ENCODE peak calls at places on chromosomes 13 and 19, in five cellular contexts. One of them, this sample, is unnamed.
A peak's percentile ranks its signal among the peaks of the same experiment; 100 is the strongest.

GRCh38 chr13:90896022-90896421 is 451.5 kb upstream of the MIR17HG start:
- DNase-seq in pancreas: no peak
- DNase-seq in RWPE2: no peak
- DNase-seq in heart right ventricle: no peak
- DNase-seq in left ventricle myocardium inferior: no peak
- DNase-seq in this sample: no peak

GRCh38 chr13:99500839-99501134 is 485 bp upstream of the TM9SF2 start:
- DNase-seq in pancreas: no peak
- DNase-seq in RWPE2: no peak
- DNase-seq in heart right ventricle: no peak
- DNase-seq in left ventricle myocardium inferior: no peak
- DNase-seq in this sample: no peak

GRCh38 chr13:113836917-113837553 is 26.8 kb downstream of the GAS6 start:
- DNase-seq in pancreas: no peak
- DNase-seq in RWPE2: peak; percentile 94
- DNase-seq in heart right ventricle: peak; percentile 64
- DNase-seq in left ventricle myocardium inferior: peak; percentile 76
- DNase-seq in this sample: peak; percentile 62

GRCh38 chr19:4233282-4233853 is 4.0 kb downstream of the EBI3 start:
- DNase-seq in pancreas: no peak
- DNase-seq in RWPE2: no peak
- DNase-seq in heart right ventricle: peak; percentile 56
- DNase-seq in left ventricle myocardium inferior: peak; percentile 36
- DNase-seq in this sample: no peak

GRCh38 chr19:10553087-10553667 is 9.5 kb downstream of the ATG4D start:
- DNase-seq in pancreas: no peak
- DNase-seq in RWPE2: no peak
- DNase-seq in heart right ventricle: no peak
- DNase-seq in left ventricle myocardium inferior: no peak
- DNase-seq in this sample: no peak

GRCh38 chr13:66803013-66803739 is 427.0 kb downstream of the PCDH9 start:
- DNase-seq in pancreas: no peak
- DNase-seq in RWPE2: no peak
- DNase-seq in heart right ventricle: no peak
- DNase-seq in left ventricle myocardium inferior: no peak
- DNase-seq in this sample: no peak

GRCh38 chr19:13986348-13986904 is 19.7 kb downstream of the RFX1 start:
- DNase-seq in pancreas: peak; percentile 78
- DNase-seq in RWPE2: no peak
- DNase-seq in heart right ventricle: peak; percentile 89
- DNase-seq in left ventricle myocardium inferior: peak; percentile 85
- DNase-seq in this sample: peak; percentile 52

GRCh38 chr19:30567535-30568232 is 195.5 kb downstream of the ZNF536 start:
- DNase-seq in pancreas: no peak
- DNase-seq in RWPE2: no peak
- DNase-seq in heart right ventricle: no peak
- DNase-seq in left ventricle myocardium inferior: no peak
- DNase-seq in this sample: no peak

GRCh38 chr19:3653865-3654513 is 27.4 kb upstream of the CACTIN start:
- DNase-seq in pancreas: no peak
- DNase-seq in RWPE2: no peak
- DNase-seq in heart right ventricle: no peak
- DNase-seq in left ventricle myocardium inferior: no peak
- DNase-seq in this sample: no peak

GRCh38 chr19:13037161-13037560 is 41.9 kb downstream of the NFIX start:
- DNase-seq in pancreas: no peak
- DNase-seq in RWPE2: no peak
- DNase-seq in heart right ventricle: no peak
- DNase-seq in left ventricle myocardium inferior: no peak
- DNase-seq in this sample: no peak

GRCh38 chr19:51375504-51376221 is 3.2 kb upstream of the NKG7 start:
- DNase-seq in pancreas: no peak
- DNase-seq in RWPE2: no peak
- DNase-seq in heart right ventricle: no peak
- DNase-seq in left ventricle myocardium inferior: no peak
- DNase-seq in this sample: no peak

GRCh38 chr19:46759817-46760333 is 13.6 kb upstream of the STRN4 start:
- DNase-seq in pancreas: no peak
- DNase-seq in RWPE2: no peak
- DNase-seq in heart right ventricle: no peak
- DNase-seq in left ventricle myocardium inferior: no peak
- DNase-seq in this sample: peak; percentile 94

GRCh38 chr13:106284358-106284757 is 251.1 kb downstream of the EFNB2 start:
- DNase-seq in pancreas: no peak
- DNase-seq in RWPE2: no peak
- DNase-seq in heart right ventricle: no peak
- DNase-seq in left ventricle myocardium inferior: no peak
- DNase-seq in this sample: no peak

GRCh38 chr13:99658266-99658991 is 157.2 kb downstream of the TM9SF2 start:
- DNase-seq in pancreas: peak; percentile 15
- DNase-seq in RWPE2: no peak
- DNase-seq in heart right ventricle: peak; percentile 67
- DNase-seq in left ventricle myocardium inferior: peak; percentile 59
- DNase-seq in this sample: no peak

GRCh38 chr19:39677931-39678889 is 22.5 kb downstream of the LGALS16 start:
- DNase-seq in pancreas: peak; percentile 77
- DNase-seq in RWPE2: no peak
- DNase-seq in heart right ventricle: no peak
- DNase-seq in left ventricle myocardium inferior: no peak
- DNase-seq in this sample: no peak

GRCh38 chr13:50267917-50268316 is 252.7 kb downstream of the KCNRG start:
- DNase-seq in pancreas: no peak
- DNase-seq in RWPE2: no peak
- DNase-seq in heart right ventricle: no peak
- DNase-seq in left ventricle myocardium inferior: no peak
- DNase-seq in this sample: no peak

GRCh38 chr13:26749905-26750304 is 10.7 kb downstream of the GPR12 start:
- DNase-seq in pancreas: no peak
- DNase-seq in RWPE2: no peak
- DNase-seq in heart right ventricle: no peak
- DNase-seq in left ventricle myocardium inferior: no peak
- DNase-seq in this sample: no peak

GRCh38 chr19:36108684-36109083 is 2.3 kb upstream of the OVOL3 start:
- DNase-seq in pancreas: no peak
- DNase-seq in RWPE2: no peak
- DNase-seq in heart right ventricle: no peak
- DNase-seq in left ventricle myocardium inferior: no peak
- DNase-seq in this sample: no peak

GRCh38 chr13:113992276-113993005 is 18.6 kb upstream of the C13orf46 start:
- DNase-seq in pancreas: no peak
- DNase-seq in RWPE2: peak; percentile 34
- DNase-seq in heart right ventricle: peak; percentile 13
- DNase-seq in left ventricle myocardium inferior: no peak
- DNase-seq in this sample: no peak

GRCh38 chr13:75132800-75133695 is 348.9 kb downstream of the TBC1D4 start:
- DNase-seq in pancreas: no peak
- DNase-seq in RWPE2: no peak
- DNase-seq in heart right ventricle: no peak
- DNase-seq in left ventricle myocardium inferior: no peak
- DNase-seq in this sample: no peak

GRCh38 chr13:83332751-83333150 is 549.5 kb downstream of the SLITRK1 start:
- DNase-seq in pancreas: no peak
- DNase-seq in RWPE2: no peak
- DNase-seq in heart right ventricle: no peak
- DNase-seq in left ventricle myocardium inferior: no peak
- DNase-seq in this sample: no peak

GRCh38 chr13:110418944-110419343 is 111.9 kb downstream of the COL4A2 start:
- DNase-seq in pancreas: no peak
- DNase-seq in RWPE2: no peak
- DNase-seq in heart right ventricle: peak; percentile 59
- DNase-seq in left ventricle myocardium inferior: peak; percentile 59
- DNase-seq in this sample: no peak

GRCh38 chr19:9673912-9674668 is 810 bp downstream of the ZNF562 start:
- DNase-seq in pancreas: no peak
- DNase-seq in RWPE2: no peak
- DNase-seq in heart right ventricle: no peak
- DNase-seq in left ventricle myocardium inferior: no peak
- DNase-seq in this sample: no peak

GRCh38 chr19:8539621-8540149 is 25.7 kb upstream of the ZNF414 start:
- DNase-seq in pancreas: no peak
- DNase-seq in RWPE2: no peak
- DNase-seq in heart right ventricle: no peak
- DNase-seq in left ventricle myocardium inferior: no peak
- DNase-seq in this sample: no peak

DNA sequence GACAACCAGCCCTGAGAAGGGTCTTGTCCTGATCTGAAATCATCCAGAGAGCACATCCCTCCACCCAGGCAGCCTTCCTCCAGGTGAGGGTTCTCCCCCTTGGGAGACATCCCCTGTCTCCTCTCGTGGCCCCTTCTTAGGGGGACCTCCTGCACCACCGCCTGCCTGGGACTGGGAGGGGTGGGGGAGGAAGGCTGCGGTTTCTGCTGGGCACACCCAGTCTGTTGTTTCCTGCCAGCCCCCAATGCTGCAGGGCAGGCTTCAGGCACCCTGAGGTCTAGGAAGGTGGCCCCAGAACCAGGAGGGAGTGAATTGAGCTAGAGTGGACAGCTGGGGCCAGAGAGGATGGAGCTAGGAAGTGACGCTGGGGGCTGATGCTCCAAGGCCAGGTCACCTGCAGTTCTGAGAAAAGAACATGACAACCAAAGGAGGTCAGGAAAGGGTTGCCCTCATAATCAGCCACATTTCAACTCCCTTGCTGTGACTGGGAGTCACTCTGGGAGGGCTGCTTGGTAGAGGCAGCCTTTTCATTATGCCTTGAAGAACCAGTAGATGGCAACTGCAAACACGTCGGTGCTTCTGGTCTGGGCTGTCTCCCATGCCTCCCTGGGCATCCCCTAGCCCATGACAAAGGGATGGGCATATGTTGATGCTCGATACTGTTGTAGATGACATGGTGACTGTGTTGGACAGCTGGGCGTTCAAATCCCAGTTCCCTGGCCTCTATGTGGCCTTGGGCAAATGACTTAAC is 1.4 kb downstream of the ARHGEF18 start:
- DNase-seq in pancreas: no peak
- DNase-seq in RWPE2: no peak
- DNase-seq in heart right ventricle: no peak
- DNase-seq in left ventricle myocardium inferior: no peak
- DNase-seq in this sample: no peak
- H3K4me3 ChIP-seq in pancreas: no peak overlapping the region
- H3K4me3 ChIP-seq in RWPE2: no peak overlapping the region
- H3K4me3 ChIP-seq in heart right ventricle: no peak overlapping the region
- H3K4me3 ChIP-seq in left ventricle myocardium inferior: no peak overlapping the region
- H3K4me3 ChIP-seq in this sample: no peak overlapping the region

DNA sequence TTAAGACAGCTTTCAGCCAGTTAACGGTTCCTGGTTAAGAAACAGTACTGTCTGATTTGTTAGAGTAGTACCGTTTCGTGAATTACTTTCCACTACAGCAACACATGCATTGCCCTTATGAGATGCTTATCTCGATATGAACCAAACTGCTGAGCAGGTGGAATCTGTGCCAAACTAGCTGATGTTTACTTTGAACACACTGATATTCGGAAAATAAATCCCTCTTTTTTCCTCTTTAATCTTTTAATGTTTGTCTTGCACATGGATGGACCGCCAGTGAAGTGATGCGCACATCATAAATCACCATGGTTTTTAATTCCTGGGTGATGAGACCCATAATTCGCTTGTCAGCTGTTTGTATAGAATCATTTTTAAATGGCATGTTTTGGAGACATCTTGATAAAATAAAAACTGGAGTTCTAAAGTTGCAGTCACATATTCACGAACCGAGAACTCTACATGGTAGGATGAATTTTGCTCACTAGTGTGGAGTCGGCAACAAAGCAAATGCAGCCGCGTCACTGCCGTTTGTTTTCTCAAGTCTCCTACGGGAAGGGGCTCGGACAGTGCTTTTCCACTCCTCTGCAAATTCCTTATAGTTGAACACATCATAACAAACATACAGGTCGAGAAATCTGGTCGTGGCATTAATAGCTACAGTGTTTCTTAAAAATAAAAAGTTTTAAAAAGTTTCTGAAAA is 1.1 kb downstream of the GJA3 start:
- DNase-seq in pancreas: no peak
- DNase-seq in RWPE2: no peak
- DNase-seq in heart right ventricle: no peak
- DNase-seq in left ventricle myocardium inferior: no peak
- DNase-seq in this sample: no peak
- H3K27ac ChIP-seq in pancreas: no peak overlapping the region
- H3K27ac ChIP-seq in RWPE2: no peak overlapping the region
- H3K27ac ChIP-seq in heart right ventricle: peak overlapping the region; percentile 77
- H3K27ac ChIP-seq in left ventricle myocardium inferior: peak overlapping the region; percentile 82
- H3K27ac ChIP-seq in this sample: no peak overlapping the region

GRCh38 chr19:58217069-58217481 is 11.6 kb upstream of the ZNF544 start:
- DNase-seq in pancreas: no peak
- DNase-seq in RWPE2: no peak
- DNase-seq in heart right ventricle: no peak
- DNase-seq in left ventricle myocardium inferior: no peak
- DNase-seq in this sample: no peak

GRCh38 chr19:58213075-58213369 is 15.7 kb upstream of the ZNF544 start:
- DNase-seq in pancreas: no peak
- DNase-seq in RWPE2: no peak
- DNase-seq in heart right ventricle: no peak
- DNase-seq in left ventricle myocardium inferior: no peak
- DNase-seq in this sample: no peak

GRCh38 chr19:58209577-58209976 is 19.1 kb upstream of the ZNF544 start:
- DNase-seq in pancreas: no peak
- DNase-seq in RWPE2: no peak
- DNase-seq in heart right ventricle: no peak
- DNase-seq in left ventricle myocardium inferior: no peak
- DNase-seq in this sample: no peak

GRCh38 chr19:58217607-58218391 is 10.9 kb upstream of the ZNF544 start:
- DNase-seq in pancreas: no peak
- DNase-seq in RWPE2: no peak
- DNase-seq in heart right ventricle: no peak
- DNase-seq in left ventricle myocardium inferior: no peak
- DNase-seq in this sample: no peak

DNA sequence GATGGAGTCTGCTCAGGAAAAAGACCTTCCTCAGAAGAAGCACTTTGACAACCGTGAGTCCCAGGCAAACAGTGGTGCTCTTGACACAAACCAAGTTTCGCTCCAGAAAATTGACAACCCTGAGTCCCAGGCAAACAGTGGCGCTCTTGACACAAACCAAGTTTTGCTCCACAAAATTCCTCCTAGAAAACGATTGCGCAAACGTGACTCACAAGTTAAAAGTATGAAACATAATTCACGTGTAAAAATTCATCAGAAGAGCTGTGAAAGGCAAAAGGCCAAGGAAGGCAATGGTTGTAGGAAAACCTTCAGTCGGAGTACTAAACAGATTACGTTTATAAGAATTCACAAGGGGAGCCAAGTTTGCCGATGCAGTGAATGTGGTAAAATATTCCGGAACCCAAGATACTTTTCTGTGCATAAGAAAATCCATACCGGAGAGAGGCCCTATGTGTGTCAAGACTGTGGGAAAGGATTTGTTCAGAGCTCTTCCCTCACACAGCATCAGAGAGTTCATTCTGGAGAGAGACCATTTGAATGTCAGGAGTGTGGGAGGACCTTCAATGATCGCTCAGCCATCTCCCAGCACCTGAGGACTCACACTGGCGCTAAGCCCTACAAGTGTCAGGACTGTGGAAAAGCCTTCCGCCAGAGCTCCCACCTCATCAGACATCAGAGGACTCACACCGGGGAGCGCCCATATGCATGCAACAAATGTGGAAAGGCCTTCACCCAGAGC is 16.2 kb upstream of the ZNF544 start:
- DNase-seq in pancreas: no peak
- DNase-seq in RWPE2: no peak
- DNase-seq in heart right ventricle: no peak
- DNase-seq in left ventricle myocardium inferior: no peak
- DNase-seq in this sample: no peak
- H3K4me3 ChIP-seq in pancreas: no peak overlapping the region
- H3K4me3 ChIP-seq in RWPE2: no peak overlapping the region
- H3K4me3 ChIP-seq in heart right ventricle: no peak overlapping the region
- H3K4me3 ChIP-seq in left ventricle myocardium inferior: no peak overlapping the region
- H3K4me3 ChIP-seq in this sample: no peak overlapping the region

GRCh38 chr19:41533691-41534090 is 42.3 kb upstream of the CEACAM21 start:
- DNase-seq in pancreas: no peak
- DNase-seq in RWPE2: no peak
- DNase-seq in heart right ventricle: no peak
- DNase-seq in left ventricle myocardium inferior: no peak
- DNase-seq in this sample: no peak
- H3K27ac ChIP-seq in pancreas: no peak overlapping the region
- H3K27ac ChIP-seq in RWPE2: no peak overlapping the region
- H3K27ac ChIP-seq in heart right ventricle: no peak overlapping the region
- H3K27ac ChIP-seq in left ventricle myocardium inferior: no peak overlapping the region
- H3K27ac ChIP-seq in this sample: no peak overlapping the region